ENCODE peak calls at places on chromosomes 5 and 9, in four cellular contexts. X is ovary, R is hepatocyte, F is tibial nerve. Y is an unnamed sample. For H3K36me3, the result is how much of the 10 kb centered on the place peaks cover.

GRCh38 chr9:91419222-91420191 is 4.1 kb downstream of the NFIL3 start:
- DNase-seq in X (peak), R (peak), F (peak), Y (peak)

GRCh38 chr5:160083012-160083436 is 36.2 kb downstream of the PWWP2A start:
- DNase-seq in X (no peak), R (no peak), F (no peak), Y (peak)

GRCh38 chr5:40801771-40802562 is 3.8 kb upstream of the PRKAA1 start:
- DNase-seq in X (no peak), R (no peak), F (no peak), Y (no peak)

GRCh38 chr5:136235316-136235715 is 42.4 kb upstream of the SMIM32 start:
- DNase-seq in X (no peak), R (no peak), F (no peak), Y (no peak)

GRCh38 chr9:27943544-27943943 is 370.3 kb upstream of the C9orf72 start:
- DNase-seq in X (no peak), R (no peak), F (no peak), Y (no peak)

GRCh38 chr9:33661186-33661585 is 134.2 kb upstream of the PRSS3 start:
- DNase-seq in X (no peak), R (no peak), F (no peak), Y (no peak)

GRCh38 chr9:9142001-9142400 is 1342.4 kb upstream of the DMAC1 start:
- DNase-seq in X (no peak), R (no peak), F (no peak), Y (no peak)

GRCh38 chr5:77262685-77263084 is 52.2 kb downstream of the PDE8B start:
- DNase-seq in X (no peak), R (no peak), F (no peak), Y (no peak)

GRCh38 chr5:171475551-171476035 is 56.1 kb downstream of the FGF18 start:
- DNase-seq in X (no peak), R (no peak), F (no peak), Y (no peak)

GRCh38 chr9:134992755-134993124 is 75.0 kb upstream of the FCN1 start:
- DNase-seq in X (no peak), R (no peak), F (peak), Y (peak)

GRCh38 chr5:1020461-1020961 is 11.9 kb downstream of the NKD2 start:
- DNase-seq in X (no peak), R (no peak), F (no peak), Y (no peak)

GRCh38 chr5:150140830-150141229 is 14.8 kb downstream of the PDGFRB start:
- DNase-seq in X (no peak), R (peak), F (no peak), Y (no peak)

GRCh38 chr9:92141144-92142129 is 26.2 kb upstream of the SPTLC1 start:
- DNase-seq in X (peak), R (peak), F (no peak), Y (no peak)

GRCh38 chr9:32524558-32525461 is 1.2 kb downstream of the RIGI start:
- DNase-seq in X (peak), R (no peak), F (no peak), Y (peak)

GRCh38 chr5:179834120-179834519 is 13.4 kb downstream of the SQSTM1 start:
- DNase-seq in X (no peak), R (no peak), F (no peak), Y (no peak)

GRCh38 chr9:34644766-34645314 is 1.6 kb upstream of the GALT start:
- DNase-seq in X (no peak), R (peak), F (no peak), Y (no peak)

GRCh38 chr9:2119490-2120046 is 104.4 kb downstream of the SMARCA2 start:
- DNase-seq in X (no peak), R (no peak), F (no peak), Y (no peak)

GRCh38 chr5:147075187-147075586 is 159.6 kb upstream of the STK32A start:
- DNase-seq in X (no peak), R (no peak), F (no peak), Y (no peak)

DNA sequence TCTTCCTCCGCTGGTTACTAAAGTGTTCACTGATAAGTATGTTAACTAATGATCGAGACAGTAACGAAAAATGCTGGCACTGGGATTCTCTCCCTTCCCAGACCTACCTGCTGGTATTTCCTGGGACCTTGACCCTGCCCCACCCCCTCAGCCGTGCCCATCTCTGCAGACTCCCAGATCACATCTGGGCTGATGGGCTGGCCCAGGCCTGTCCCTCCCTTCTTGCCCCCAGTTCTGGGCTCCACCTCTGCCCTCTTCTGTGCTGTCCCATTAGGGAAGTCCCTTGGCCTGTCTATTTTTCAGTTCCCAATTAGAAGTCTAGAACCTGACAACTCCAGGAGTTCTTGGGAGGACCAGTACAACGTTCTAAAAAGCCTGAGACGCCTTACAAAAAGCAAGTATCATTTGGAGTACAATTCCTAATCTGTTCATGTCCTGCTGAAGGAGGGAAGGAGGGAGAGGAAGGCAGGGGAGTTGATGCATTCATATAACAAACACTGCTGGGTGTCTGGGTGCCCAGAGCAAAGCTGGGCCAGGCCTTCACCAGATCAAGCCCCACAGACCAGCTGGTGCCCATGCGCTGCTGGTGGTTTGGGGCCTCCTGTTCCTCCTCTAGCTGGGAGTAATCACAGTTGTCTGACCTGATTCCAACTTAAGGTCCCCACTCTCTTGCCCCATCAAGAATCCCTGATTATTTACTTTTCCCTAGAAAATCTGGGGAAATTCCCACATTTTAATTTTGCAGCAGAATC is 47.1 kb downstream of the NEURL1B start:
- DNase-seq in X (no peak), R (no peak), F (no peak), Y (no peak)
- H3K36me3 ChIP-seq in X (under half), R (under half), F (under half), Y (under half)

DNA sequence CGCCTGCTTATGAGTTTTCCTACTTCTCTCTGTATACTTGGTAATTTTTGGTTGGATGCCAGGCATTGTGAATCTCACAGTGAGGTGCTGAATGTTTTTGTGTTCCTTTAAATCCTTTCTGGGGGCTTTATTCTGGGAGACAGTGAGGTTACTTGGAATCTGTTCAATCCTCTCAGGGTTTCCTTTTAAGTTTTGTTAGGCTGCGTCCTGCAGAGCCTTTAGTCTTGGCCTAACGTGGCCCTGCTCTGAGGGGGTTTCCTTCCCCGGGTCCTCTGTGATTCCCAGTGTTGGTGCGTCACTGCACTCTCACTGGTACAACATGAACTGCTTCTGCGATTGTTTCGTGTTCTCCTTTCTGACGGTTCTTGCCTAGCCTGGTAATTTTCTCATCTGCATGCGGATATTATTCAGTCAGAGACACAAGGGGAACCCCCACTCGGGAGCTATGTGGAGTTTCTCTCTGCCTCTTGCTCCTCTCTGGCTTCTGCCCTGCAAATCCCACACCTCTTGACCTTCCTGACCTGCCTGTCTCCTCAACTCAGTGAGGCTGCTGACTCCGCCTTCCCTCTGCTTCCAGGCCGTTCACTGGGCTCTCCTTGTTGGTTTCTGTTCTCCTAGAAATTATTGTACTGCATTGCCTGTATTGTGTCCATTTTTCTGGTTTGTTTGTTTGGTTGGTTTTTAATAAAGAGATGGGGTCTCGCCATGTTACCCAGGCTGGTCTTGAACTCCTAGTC is 128.1 kb downstream of the DAB2IP start:
- DNase-seq in X (no peak), R (no peak), F (peak), Y (peak)
- H3K36me3 ChIP-seq in X (under half), R (under half), F (half or more), Y (under half)

DNA sequence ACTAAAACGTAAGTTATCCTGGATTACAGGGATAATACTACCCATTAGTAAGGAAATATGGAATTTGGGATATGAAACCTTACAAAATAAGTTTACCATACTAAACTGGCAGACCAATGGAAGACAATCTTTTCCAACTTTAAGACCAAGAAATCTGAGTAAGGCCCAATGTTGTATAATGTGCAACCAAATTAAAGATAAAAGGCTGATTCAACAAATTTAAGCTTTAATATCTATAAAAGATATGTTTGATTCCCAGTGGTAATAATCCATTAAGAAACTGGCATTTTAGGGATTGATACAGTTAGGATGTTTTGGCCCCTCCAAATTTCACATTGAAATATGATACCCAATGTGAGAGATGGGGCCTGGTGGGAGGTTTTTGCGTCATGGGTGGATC is 66.6 kb downstream of the DROSHA start:
- DNase-seq in X (no peak), R (no peak), F (no peak), Y (no peak)
- H3K36me3 ChIP-seq in X (under half), R (under half), F (half or more), Y (half or more)

GRCh38 chr5:32103521-32103920 is 70.6 kb downstream of the GOLPH3 start:
- DNase-seq in X (no peak), R (no peak), F (no peak), Y (no peak)
- H3K36me3 ChIP-seq in X (under half), R (under half), F (half or more), Y (under half)

GRCh38 chr9:137254624-137255447 is at the start of gene NELFB:
- DNase-seq in X (peak), R (peak), F (peak), Y (peak)
- H3K36me3 ChIP-seq in X (under half), R (under half), F (under half), Y (under half)

GRCh38 chr5:177066227-177066626 is 20.5 kb upstream of the FGFR4 start:
- DNase-seq in X (no peak), R (no peak), F (no peak), Y (no peak)
- H3K36me3 ChIP-seq in X (under half), R (under half), F (half or more), Y (under half)

GRCh38 chr9:130497139-130497538 is 52.4 kb downstream of the ASS1 start:
- DNase-seq in X (no peak), R (no peak), F (no peak), Y (no peak)
- H3K36me3 ChIP-seq in X (under half), R (under half), F (half or more), Y (under half)

DNA sequence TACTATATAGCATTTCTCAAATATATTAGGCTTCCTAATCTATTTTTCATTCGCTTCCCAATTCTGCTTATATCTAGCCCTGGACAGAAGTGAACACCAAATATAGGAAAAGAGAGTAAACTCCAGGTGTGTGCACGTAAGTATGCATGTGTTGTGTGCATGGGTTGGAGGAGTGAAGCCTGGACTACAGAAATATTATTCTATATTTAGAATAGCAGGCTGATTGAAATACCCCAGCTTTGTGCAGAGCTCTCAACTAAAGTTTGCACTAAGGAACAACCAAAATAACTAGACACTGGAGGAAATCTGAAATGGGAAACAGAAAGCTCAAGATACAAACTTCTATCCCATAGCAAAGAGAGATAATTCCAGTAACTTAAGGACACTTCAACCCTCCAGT is 198.8 kb downstream of the MARCHF11 start:
- DNase-seq in X (no peak), R (no peak), F (no peak), Y (no peak)
- H3K36me3 ChIP-seq in X (under half), R (under half), F (under half), Y (under half)

DNA sequence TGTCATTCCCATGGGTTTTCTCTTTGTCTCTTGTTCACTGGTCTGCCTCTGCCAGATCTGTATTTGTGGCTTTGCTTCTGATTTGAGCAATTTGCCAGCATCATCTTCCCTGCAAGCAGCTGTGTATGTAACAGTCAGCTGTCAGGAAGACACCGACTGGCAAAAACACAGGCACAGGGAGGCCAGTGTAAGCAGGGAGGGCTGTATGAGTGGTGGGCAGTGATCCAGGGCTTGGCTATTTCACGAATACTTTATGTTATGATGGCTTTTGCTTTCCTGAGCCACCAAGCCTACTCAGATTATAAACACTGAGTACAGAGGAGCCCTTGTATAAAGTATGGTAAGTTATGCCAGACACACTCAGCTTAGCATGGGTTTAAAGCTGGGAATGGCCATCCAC is 11.6 kb downstream of the BNIP1 start:
- DNase-seq in X (no peak), R (no peak), F (no peak), Y (no peak)
- H3K36me3 ChIP-seq in X (under half), R (under half), F (half or more), Y (under half)

Y was measured in A673.